ENCODE peak calls at places on chromosome 15, in eight cellular contexts. F is naive thymus-derived CD8-positive, alpha-beta T cell; P is stimulated activated naive CD8-positive, alpha-beta T cell treated with anti-CD3 and anti-CD28 coated beads, Interleukin-15, amount 100 ng/mL, for 72 hours; B is IMR-90; K is iPS-NIHi11; A is T-helper 2 cell; H is KBM-7; Y is AG08395. Q is an unnamed sample.
A peak's percentile ranks its signal among the peaks of the same experiment; 100 is the strongest.

GRCh38 chr15:81052046-81052445 is 51.3 kb downstream of the TLNRD1 start:
- DNase-seq in Y (no peak), A (no peak), P (no peak), F (no peak), B (no peak), H (peak; percentile 67), K (no peak), Q (no peak)

GRCh38 chr15:66761723-66762595 is 59.9 kb downstream of the SMAD6 start:
- DNase-seq in B (no peak), F (no peak), P (no peak), Y (peak; percentile 65), H (no peak), K (no peak), A (no peak), Q (no peak)

GRCh38 chr15:69114231-69114937 is 46.1 kb upstream of the GLCE start:
- DNase-seq in Y (no peak), H (no peak), F (no peak), A (no peak), B (no peak), K (no peak), P (no peak), Q (no peak)

GRCh38 chr15:56732881-56733130 is 503 bp downstream of the ZNF280D start:
- DNase-seq in A (no peak), B (no peak), P (no peak), F (no peak), K (no peak), Y (no peak), H (peak; percentile 70), Q (no peak)

GRCh38 chr15:40584191-40584590 is 9.9 kb upstream of the KNL1 start:
- DNase-seq in B (no peak), P (no peak), F (no peak), H (no peak), Y (no peak), A (no peak), K (no peak), Q (no peak)

GRCh38 chr15:84022516-84022915 is 213.1 kb upstream of the GOLGA6L4 start:
- DNase-seq in Y (no peak), A (no peak), B (no peak), K (no peak), F (no peak), H (no peak), P (no peak), Q (no peak)

GRCh38 chr15:62391565-62392262 is 226.6 kb upstream of the C2CD4B start:
- DNase-seq in B (peak; percentile 34), F (no peak), H (peak; percentile 72), Y (peak; percentile 59), K (peak; percentile 66), P (peak; percentile 32), A (peak; percentile 4), Q (peak; percentile 56)

GRCh38 chr15:27734785-27735495 is 364.2 kb downstream of the OCA2 start:
- DNase-seq in K (no peak), F (no peak), P (no peak), H (peak; percentile 0), Y (no peak), B (no peak), A (no peak), Q (no peak)

GRCh38 chr15:45454825-45455224 is 67.7 kb downstream of the SLC30A4 start:
- DNase-seq in B (peak; percentile 98), F (peak; percentile 47), A (peak; percentile 62), P (peak; percentile 61), K (peak; percentile 53), Y (peak; percentile 94), H (peak; percentile 86), Q (peak; percentile 75)

Q was measured in ureter.